ENCODE peak calls at places on chromosomes 5 and 9, in seven cellular contexts. A is K562, E is neural progenitor cell, I is aorta, H is PC-3, L is right lobe of liver, U is A549. Y is an unnamed sample.

GRCh38 chr5:89293849-89294248 is 410.9 kb upstream of the MEF2C start:
- DNase-seq in A (no peak), L (no peak), E (no peak), H (no peak), I (no peak), U (no peak), Y (no peak)

GRCh38 chr5:171891150-171891549 is 105.5 kb downstream of the SMIM23 start:
- DNase-seq in H (no peak), A (no peak), L (no peak), E (no peak), I (no peak), U (no peak), Y (no peak)

GRCh38 chr5:77867914-77868313 is 91.8 kb upstream of the TBCA start:
- DNase-seq in U (no peak), I (no peak), A (no peak), H (no peak), E (no peak), L (no peak), Y (no peak)

GRCh38 chr5:163916856-163917255 is 411.4 kb downstream of the MAT2B start:
- DNase-seq in H (no peak), I (no peak), U (no peak), E (no peak), A (no peak), L (no peak), Y (no peak)

GRCh38 chr9:134049236-134049635 is 18.6 kb downstream of the BRD3 start:
- DNase-seq in E (no peak), I (no peak), H (no peak), L (peak; percentile 91), U (no peak), A (no peak), Y (no peak)

GRCh38 chr5:5430136-5430535 is 7.7 kb downstream of the ICE1 start:
- DNase-seq in E (no peak), I (no peak), H (no peak), L (no peak), A (no peak), U (no peak), Y (no peak)

GRCh38 chr9:35114113-35114847 is 1.4 kb downstream of the ATOSB start:
- DNase-seq in I (peak; percentile 91), L (peak; percentile 76), E (peak; percentile 98), A (peak; percentile 72), H (peak; percentile 66), U (peak; percentile 87), Y (no peak)

GRCh38 chr5:936149-937144 is 43.8 kb downstream of the TRIP13 start:
- DNase-seq in H (no peak), I (peak; percentile 57), A (no peak), E (no peak), L (peak; percentile 24), U (no peak), Y (no peak)

GRCh38 chr5:139788294-139788875 is 7.2 kb upstream of the PSD2 start:
- DNase-seq in I (no peak), U (no peak), L (no peak), H (no peak), E (peak; percentile 61), A (no peak), Y (no peak)

GRCh38 chr5:32332971-32333370 is 20.2 kb upstream of the MTMR12 start:
- DNase-seq in H (peak; percentile 8), L (no peak), U (no peak), E (no peak), I (no peak), A (no peak), Y (no peak)

GRCh38 chr5:89351975-89352374 is 469.0 kb upstream of the MEF2C start:
- DNase-seq in L (no peak), I (no peak), E (no peak), H (peak; percentile 76), U (no peak), A (no peak), Y (no peak)

GRCh38 chr9:137494550-137495351 is 35.6 kb upstream of the NSMF start:
- DNase-seq in L (peak; percentile 52), U (no peak), H (no peak), E (peak; percentile 0), I (no peak), A (no peak), Y (no peak)

GRCh38 chr5:59923465-59923864 is 29.9 kb upstream of the PDE4D start:
- DNase-seq in A (no peak), I (no peak), L (no peak), U (peak; percentile 25), H (no peak), E (peak; percentile 4), Y (no peak)

GRCh38 chr5:69138796-69139195 is 28.2 kb upstream of the CCNB1 start:
- DNase-seq in H (no peak), E (no peak), I (no peak), L (no peak), U (no peak), A (no peak), Y (no peak)

GRCh38 chr5:168557389-168557788 is 21.8 kb downstream of the PANK3 start:
- DNase-seq in I (no peak), E (no peak), H (no peak), L (no peak), A (no peak), U (no peak), Y (no peak)

GRCh38 chr5:139644646-139645494 is 3.3 kb upstream of the CXXC5 start:
- DNase-seq in U (no peak), H (no peak), I (peak; percentile 36), L (peak; percentile 1), A (no peak), E (no peak), Y (no peak)

GRCh38 chr5:17910318-17910717 is 276.1 kb downstream of the TAF11L14 start:
- DNase-seq in I (no peak), E (no peak), A (no peak), L (no peak), H (peak; percentile 91), U (peak; percentile 81), Y (no peak)

GRCh38 chr9:134231330-134231745 is 67.0 kb upstream of the RNU6ATAC start:
- DNase-seq in L (no peak), H (no peak), I (no peak), U (no peak), A (no peak), E (no peak), Y (no peak)

GRCh38 chr5:103122242-103122641 is 2.1 kb downstream of the PPIP5K2 start:
- DNase-seq in E (no peak), H (no peak), A (no peak), I (no peak), L (no peak), U (no peak), Y (no peak)

GRCh38 chr5:160434022-160434531 is 12.4 kb downstream of the PTTG1 start:
- DNase-seq in L (no peak), A (no peak), E (peak; percentile 79), I (no peak), H (no peak), U (no peak), Y (no peak)

DNA sequence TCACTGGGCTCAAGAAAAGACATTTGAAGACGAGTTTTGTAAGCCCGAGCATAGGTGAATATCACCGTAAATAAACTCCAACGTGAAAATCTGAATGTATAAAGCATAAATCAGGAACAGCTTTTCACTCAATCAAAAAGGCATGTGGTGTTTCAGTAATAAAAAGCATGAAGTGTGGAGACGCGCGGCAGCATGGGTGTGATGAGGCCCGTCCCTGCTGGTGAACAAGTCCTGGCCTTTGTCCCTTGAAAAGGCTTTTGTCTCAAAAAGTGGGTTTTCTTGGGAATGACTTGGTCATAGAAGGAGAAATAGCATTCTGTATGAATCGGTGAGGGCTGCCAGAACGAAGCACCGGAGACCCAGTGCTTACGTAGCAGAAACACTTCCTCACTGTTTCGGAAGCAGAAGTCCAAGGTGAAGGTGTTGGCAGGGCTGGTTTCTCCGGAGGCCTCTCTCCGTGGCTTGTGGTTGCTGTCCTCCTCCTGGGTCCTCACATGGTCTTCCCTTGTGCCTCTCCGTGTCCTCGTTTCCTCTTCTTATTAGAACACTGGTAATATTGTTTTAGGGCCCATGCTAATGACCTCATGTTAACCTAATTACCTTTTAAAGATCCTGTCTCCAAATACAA is 24.9 kb downstream of the ROPN1L start:
- DNase-seq in I (no peak), E (no peak), L (no peak), H (no peak), U (no peak), A (no peak), Y (no peak)
- H3K27ac ChIP-seq in I (no peak overlapping the region), E (no peak overlapping the region), L (no peak overlapping the region), H (peak overlapping the region; percentile 68), U (no peak overlapping the region), A (no peak overlapping the region), Y (no peak overlapping the region)

GRCh38 chr5:149799119-149799623 is 69.1 kb downstream of the PPARGC1B start:
- DNase-seq in I (peak; percentile 67), H (peak; percentile 94), L (no peak), A (peak; percentile 32), U (peak; percentile 91), E (no peak), Y (no peak)
- H3K4me1 ChIP-seq in I (no peaks in the 10 kb centered on the region), H (peaks cover 15% of the 10 kb centered on the region), L (peaks cover 9% of the 10 kb centered on the region), A (peaks cover 33% of the 10 kb centered on the region), U (peaks cover 67% of the 10 kb centered on the region), E (peaks cover 24% of the 10 kb centered on the region), Y (peaks cover 6% of the 10 kb centered on the region)

GRCh38 chr9:3500044-3500443 is 25.8 kb downstream of the RFX3 start:
- DNase-seq in U (no peak), A (no peak), H (no peak), L (no peak), E (peak; percentile 26), I (no peak), Y (no peak)

GRCh38 chr9:3498691-3499090 is 27.1 kb downstream of the RFX3 start:
- DNase-seq in A (no peak), U (no peak), I (no peak), H (no peak), E (peak; percentile 23), L (no peak), Y (no peak)

GRCh38 chr9:3497406-3497805 is 28.4 kb downstream of the RFX3 start:
- DNase-seq in E (no peak), H (no peak), U (no peak), L (no peak), I (no peak), A (no peak), Y (no peak)

GRCh38 chr9:3495850-3496249 is 30.0 kb downstream of the RFX3 start:
- DNase-seq in L (no peak), A (no peak), E (no peak), H (no peak), I (no peak), U (no peak), Y (no peak)

DNA sequence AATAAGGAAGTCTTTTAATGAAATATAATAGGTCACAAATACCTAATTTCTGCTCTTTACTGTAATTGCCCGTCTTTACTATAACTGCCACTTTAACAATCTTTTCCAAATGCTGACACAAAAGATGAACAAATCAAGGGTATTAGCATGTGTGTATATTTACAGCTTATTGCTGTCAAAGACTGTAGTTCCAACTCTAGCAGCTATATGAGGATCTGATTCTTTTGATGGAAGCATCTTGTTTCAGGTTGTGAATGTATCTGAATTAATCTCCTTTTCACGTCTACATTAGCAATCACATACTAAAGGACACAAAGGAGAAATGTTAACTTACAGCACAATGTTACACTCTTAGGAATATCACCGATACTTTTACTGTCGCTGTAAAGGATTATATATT is 27.9 kb downstream of the RFX3 start:
- DNase-seq in U (no peak), H (no peak), I (no peak), A (no peak), E (no peak), L (no peak), Y (no peak)
- H3K4me3 ChIP-seq in U (no peak overlapping the region), H (no peak overlapping the region), I (no peak overlapping the region), A (no peak overlapping the region), E (no peak overlapping the region), L (no peak overlapping the region), Y (no peak overlapping the region)

DNA sequence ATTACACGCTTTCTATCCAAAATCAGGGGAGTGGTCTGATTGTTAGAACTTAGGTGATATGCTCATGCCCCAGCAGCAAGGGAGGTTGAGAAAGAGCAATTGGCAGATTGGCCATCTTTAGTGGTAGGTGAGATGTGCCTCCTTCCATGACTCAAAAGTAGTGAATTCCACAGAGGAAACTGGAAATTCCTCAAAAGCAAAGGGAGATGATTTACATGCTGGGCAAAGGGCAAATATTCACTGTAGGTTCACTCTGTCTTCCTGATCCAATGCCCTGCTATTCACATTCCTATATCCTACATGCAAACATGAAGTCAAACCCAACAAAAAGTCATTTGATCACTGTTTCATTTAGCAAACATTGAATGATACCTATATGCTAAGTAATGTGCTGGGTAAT is 130.1 kb upstream of the ZNF608 start:
- DNase-seq in A (no peak), L (no peak), E (no peak), I (no peak), U (no peak), H (peak; percentile 33), Y (no peak)
- H3K27ac ChIP-seq in A (no peak overlapping the region), L (no peak overlapping the region), E (no peak overlapping the region), I (no peak overlapping the region), U (no peak overlapping the region), H (no peak overlapping the region), Y (no peak overlapping the region)

Y was measured in iPS DF 6.9.